ENCODE peak calls at places on chromosome 15, in six cellular contexts. One of them, this sample, is unnamed.

GRCh38 chr15:45402955-45403892 is 24.9 kb upstream of the GATM start:
- DNase-seq in heart left ventricle: peak; percentile 41
- DNase-seq in kidney: peak; percentile 87
- DNase-seq in mammary epithelial cell: peak; percentile 89
- DNase-seq in nucleus accumbens: no peak
- DNase-seq in ELR: peak; percentile 81
- DNase-seq in this sample: peak; percentile 34

GRCh38 chr15:36335659-36336058 is 243.8 kb upstream of the CDIN1 start:
- DNase-seq in mammary epithelial cell: no peak
- DNase-seq in ELR: peak; percentile 57
- DNase-seq in heart left ventricle: no peak
- DNase-seq in kidney: no peak
- DNase-seq in nucleus accumbens: no peak
- DNase-seq in this sample: no peak

GRCh38 chr15:41775651-41776050 is 1.4 kb downstream of the MAPKBP1 start:
- DNase-seq in nucleus accumbens: no peak
- DNase-seq in mammary epithelial cell: peak; percentile 84
- DNase-seq in ELR: peak; percentile 37
- DNase-seq in heart left ventricle: no peak
- DNase-seq in kidney: no peak
- DNase-seq in this sample: no peak

GRCh38 chr15:27973886-27974285 is 125.2 kb downstream of the OCA2 start:
- DNase-seq in mammary epithelial cell: no peak
- DNase-seq in heart left ventricle: no peak
- DNase-seq in nucleus accumbens: no peak
- DNase-seq in ELR: no peak
- DNase-seq in kidney: no peak
- DNase-seq in this sample: no peak

GRCh38 chr15:49624046-49624445 is 3.2 kb downstream of the DTWD1 start:
- DNase-seq in mammary epithelial cell: peak; percentile 32
- DNase-seq in kidney: no peak
- DNase-seq in ELR: peak; percentile 89
- DNase-seq in nucleus accumbens: no peak
- DNase-seq in heart left ventricle: no peak
- DNase-seq in this sample: no peak

GRCh38 chr15:74829500-74829899 is 3.1 kb downstream of the CPLX3 start:
- DNase-seq in ELR: peak; percentile 49
- DNase-seq in heart left ventricle: no peak
- DNase-seq in mammary epithelial cell: peak; percentile 33
- DNase-seq in kidney: no peak
- DNase-seq in nucleus accumbens: no peak
- DNase-seq in this sample: no peak

GRCh38 chr15:34109775-34110663 is 8.1 kb downstream of the PGBD4 start:
- DNase-seq in nucleus accumbens: no peak
- DNase-seq in ELR: peak; percentile 67
- DNase-seq in mammary epithelial cell: peak; percentile 21
- DNase-seq in kidney: no peak
- DNase-seq in heart left ventricle: no peak
- DNase-seq in this sample: peak; percentile 8

GRCh38 chr15:90869601-90870353 is 1.4 kb downstream of the FURIN start:
- DNase-seq in mammary epithelial cell: peak; percentile 83
- DNase-seq in kidney: peak; percentile 91
- DNase-seq in nucleus accumbens: no peak
- DNase-seq in heart left ventricle: peak; percentile 87
- DNase-seq in ELR: peak; percentile 95
- DNase-seq in this sample: no peak

GRCh38 chr15:100833432-100834389 is 45.9 kb upstream of the ALDH1A3 start:
- DNase-seq in kidney: no peak
- DNase-seq in mammary epithelial cell: no peak
- DNase-seq in nucleus accumbens: no peak
- DNase-seq in ELR: no peak
- DNase-seq in heart left ventricle: no peak
- DNase-seq in this sample: no peak

GRCh38 chr15:87793736-87794135 is 462.8 kb downstream of the NTRK3 start:
- DNase-seq in ELR: no peak
- DNase-seq in mammary epithelial cell: no peak
- DNase-seq in nucleus accumbens: no peak
- DNase-seq in kidney: no peak
- DNase-seq in heart left ventricle: no peak
- DNase-seq in this sample: no peak

GRCh38 chr15:87863152-87863551 is 393.4 kb downstream of the NTRK3 start:
- DNase-seq in nucleus accumbens: no peak
- DNase-seq in ELR: peak; percentile 16
- DNase-seq in mammary epithelial cell: no peak
- DNase-seq in kidney: no peak
- DNase-seq in heart left ventricle: no peak
- DNase-seq in this sample: no peak

GRCh38 chr15:33985287-33985686 is 17.0 kb downstream of the CHRM5 start:
- DNase-seq in ELR: peak; percentile 29
- DNase-seq in mammary epithelial cell: peak; percentile 63
- DNase-seq in heart left ventricle: no peak
- DNase-seq in kidney: no peak
- DNase-seq in nucleus accumbens: no peak
- DNase-seq in this sample: no peak

GRCh38 chr15:40340740-40341400 is at the start of gene CCDC9B:
- DNase-seq in kidney: peak; percentile 97
- DNase-seq in heart left ventricle: peak; percentile 92
- DNase-seq in ELR: peak; percentile 90
- DNase-seq in mammary epithelial cell: peak; percentile 83
- DNase-seq in nucleus accumbens: peak; percentile 77
- DNase-seq in this sample: no peak

GRCh38 chr15:32831458-32831857 is 113.7 kb downstream of the GREM1 start:
- DNase-seq in heart left ventricle: no peak
- DNase-seq in nucleus accumbens: no peak
- DNase-seq in kidney: no peak
- DNase-seq in ELR: no peak
- DNase-seq in mammary epithelial cell: no peak
- DNase-seq in this sample: no peak

GRCh38 chr15:71228403-71228802 is 113.1 kb downstream of the THSD4 start:
- DNase-seq in kidney: no peak
- DNase-seq in heart left ventricle: no peak
- DNase-seq in mammary epithelial cell: no peak
- DNase-seq in ELR: no peak
- DNase-seq in nucleus accumbens: no peak
- DNase-seq in this sample: no peak

GRCh38 chr15:57565326-57565725 is 26.4 kb upstream of the MYZAP start:
- DNase-seq in kidney: peak; percentile 43
- DNase-seq in heart left ventricle: no peak
- DNase-seq in ELR: no peak
- DNase-seq in mammary epithelial cell: peak; percentile 51
- DNase-seq in nucleus accumbens: no peak
- DNase-seq in this sample: no peak

This sample was measured in immature natural killer cell.